ENCODE peak calls at places on chromosomes 12 and 14, in nine cellular contexts. T, S, J, C, Y, M, G, Q and F are unnamed samples.

GRCh38 chr12:15855646-15856045 is 26.5 kb upstream of the STRAP start:
- DNase-seq in J (no peak), M (no peak), Q (no peak), T (peak), C (no peak), G (no peak), Y (no peak), S (no peak), F (no peak)

GRCh38 chr14:71488703-71489141 is 443.5 kb upstream of the RGS6 start:
- DNase-seq in S (no peak), C (no peak), Y (no peak), J (no peak), G (no peak), M (no peak), Q (no peak), T (peak), F (no peak)

GRCh38 chr12:76450690-76451089 is 102.5 kb upstream of the BBS10 start:
- DNase-seq in M (no peak), Q (no peak), T (peak), J (peak), Y (peak), S (no peak), G (no peak), C (no peak), F (no peak)

GRCh38 chr12:105803292-105803691 is 335.5 kb downstream of the NUAK1 start:
- DNase-seq in T (no peak), Q (no peak), G (no peak), J (no peak), C (no peak), Y (no peak), M (no peak), S (no peak), F (no peak)

GRCh38 chr14:58796636-58797429 is 159.1 kb downstream of the DACT1 start:
- DNase-seq in T (no peak), C (no peak), J (no peak), S (peak), M (no peak), Y (no peak), G (no peak), Q (no peak), F (no peak)

GRCh38 chr14:87888136-87888999 is 104.6 kb downstream of the GALC start:
- DNase-seq in T (no peak), G (no peak), J (peak), C (peak), Y (peak), Q (peak), S (peak), M (no peak), F (no peak)

GRCh38 chr12:78871566-78871965 is 7.0 kb downstream of the SYT1 start:
- DNase-seq in J (no peak), Q (no peak), G (no peak), S (no peak), T (no peak), C (no peak), M (no peak), Y (no peak), F (no peak)

GRCh38 chr12:131833288-131833895 is 5.2 kb downstream of the MMP17 start:
- DNase-seq in G (no peak), T (no peak), M (no peak), J (no peak), Q (no peak), C (no peak), S (no peak), Y (no peak), F (no peak)

GRCh38 chr14:95531473-95531872 is 3.4 kb upstream of the GLRX5 start:
- DNase-seq in Q (no peak), M (no peak), T (peak), G (no peak), J (peak), S (no peak), C (no peak), Y (no peak), F (no peak)

GRCh38 chr14:33765251-33765650 is 185.6 kb downstream of the EGLN3 start:
- DNase-seq in G (no peak), Y (no peak), T (no peak), Q (no peak), S (no peak), J (no peak), C (no peak), M (no peak), F (no peak)

GRCh38 chr14:99231850-99232401 is 40.1 kb downstream of the BCL11B start:
- DNase-seq in Q (no peak), C (no peak), Y (no peak), S (no peak), J (no peak), T (no peak), G (no peak), M (no peak), F (no peak)

GRCh38 chr14:102738373-102739189 is 38.7 kb upstream of the TRAF3 start:
- DNase-seq in M (no peak), J (no peak), G (no peak), T (no peak), Y (no peak), C (no peak), S (no peak), Q (no peak), F (no peak)